ENCODE peak calls at places on chromosome 12, in nine cellular contexts. One of them, this sample, is unnamed.

GRCh38 chr12:107467716-107468115 is 217.9 kb upstream of the PWP1 start:
- DNase-seq in C1 segment of cervical spinal cord: no peak
- DNase-seq in activated CD4-positive, alpha-beta memory T cell treated with anti-CD3 and anti-CD28 coated beads, Interleukin-2, amount 10 ng/mL, durations not matched to agents 7 days and 5 days: no peak
- DNase-seq in stimulated activated CD4-positive, alpha-beta T cell treated with anti-CD3 and anti-CD28 coated beads, TNF-alpha, amount 100 ng/mL, for 4 hours: no peak
- DNase-seq in ELR: no peak
- DNase-seq in fibroblast of pulmonary artery: no peak
- DNase-seq in A549: no peak
- DNase-seq in stimulated activated CD8-positive, alpha-beta memory T cell treated with anti-CD3 and anti-CD28 coated beads, Interleukin-2, amount 100 ng/mL, for 1 hour: no peak
- DNase-seq in OCI-LY7: no peak
- DNase-seq in this sample: no peak

GRCh38 chr12:84507914-84508313 is 404.7 kb downstream of the SLC6A15 start:
- DNase-seq in C1 segment of cervical spinal cord: no peak
- DNase-seq in activated CD4-positive, alpha-beta memory T cell treated with anti-CD3 and anti-CD28 coated beads, Interleukin-2, amount 10 ng/mL, durations not matched to agents 7 days and 5 days: no peak
- DNase-seq in stimulated activated CD4-positive, alpha-beta T cell treated with anti-CD3 and anti-CD28 coated beads, TNF-alpha, amount 100 ng/mL, for 4 hours: no peak
- DNase-seq in ELR: no peak
- DNase-seq in fibroblast of pulmonary artery: no peak
- DNase-seq in A549: no peak
- DNase-seq in stimulated activated CD8-positive, alpha-beta memory T cell treated with anti-CD3 and anti-CD28 coated beads, Interleukin-2, amount 100 ng/mL, for 1 hour: no peak
- DNase-seq in OCI-LY7: no peak
- DNase-seq in this sample: no peak

GRCh38 chr12:4539167-4539870 is 629 bp downstream of the RAD51AP1 start:
- DNase-seq in C1 segment of cervical spinal cord: no peak
- DNase-seq in activated CD4-positive, alpha-beta memory T cell treated with anti-CD3 and anti-CD28 coated beads, Interleukin-2, amount 10 ng/mL, durations not matched to agents 7 days and 5 days: no peak
- DNase-seq in stimulated activated CD4-positive, alpha-beta T cell treated with anti-CD3 and anti-CD28 coated beads, TNF-alpha, amount 100 ng/mL, for 4 hours: no peak
- DNase-seq in ELR: peak; percentile 51
- DNase-seq in fibroblast of pulmonary artery: no peak
- DNase-seq in A549: no peak
- DNase-seq in stimulated activated CD8-positive, alpha-beta memory T cell treated with anti-CD3 and anti-CD28 coated beads, Interleukin-2, amount 100 ng/mL, for 1 hour: no peak
- DNase-seq in OCI-LY7: no peak
- DNase-seq in this sample: no peak

GRCh38 chr12:95648990-95649791 is 97.9 kb upstream of the USP44 start:
- DNase-seq in C1 segment of cervical spinal cord: no peak
- DNase-seq in activated CD4-positive, alpha-beta memory T cell treated with anti-CD3 and anti-CD28 coated beads, Interleukin-2, amount 10 ng/mL, durations not matched to agents 7 days and 5 days: no peak
- DNase-seq in stimulated activated CD4-positive, alpha-beta T cell treated with anti-CD3 and anti-CD28 coated beads, TNF-alpha, amount 100 ng/mL, for 4 hours: no peak
- DNase-seq in ELR: peak; percentile 94
- DNase-seq in fibroblast of pulmonary artery: peak; percentile 18
- DNase-seq in A549: peak; percentile 91
- DNase-seq in stimulated activated CD8-positive, alpha-beta memory T cell treated with anti-CD3 and anti-CD28 coated beads, Interleukin-2, amount 100 ng/mL, for 1 hour: no peak
- DNase-seq in OCI-LY7: no peak
- DNase-seq in this sample: no peak

GRCh38 chr12:457676-458075 is 2.1 kb upstream of the B4GALNT3 start:
- DNase-seq in C1 segment of cervical spinal cord: no peak
- DNase-seq in activated CD4-positive, alpha-beta memory T cell treated with anti-CD3 and anti-CD28 coated beads, Interleukin-2, amount 10 ng/mL, durations not matched to agents 7 days and 5 days: no peak
- DNase-seq in stimulated activated CD4-positive, alpha-beta T cell treated with anti-CD3 and anti-CD28 coated beads, TNF-alpha, amount 100 ng/mL, for 4 hours: no peak
- DNase-seq in ELR: no peak
- DNase-seq in fibroblast of pulmonary artery: no peak
- DNase-seq in A549: no peak
- DNase-seq in stimulated activated CD8-positive, alpha-beta memory T cell treated with anti-CD3 and anti-CD28 coated beads, Interleukin-2, amount 100 ng/mL, for 1 hour: no peak
- DNase-seq in OCI-LY7: no peak
- DNase-seq in this sample: no peak

GRCh38 chr12:69642531-69642930 is 31.8 kb upstream of the LRRC10 start:
- DNase-seq in C1 segment of cervical spinal cord: no peak
- DNase-seq in activated CD4-positive, alpha-beta memory T cell treated with anti-CD3 and anti-CD28 coated beads, Interleukin-2, amount 10 ng/mL, durations not matched to agents 7 days and 5 days: no peak
- DNase-seq in stimulated activated CD4-positive, alpha-beta T cell treated with anti-CD3 and anti-CD28 coated beads, TNF-alpha, amount 100 ng/mL, for 4 hours: no peak
- DNase-seq in ELR: no peak
- DNase-seq in fibroblast of pulmonary artery: no peak
- DNase-seq in A549: no peak
- DNase-seq in stimulated activated CD8-positive, alpha-beta memory T cell treated with anti-CD3 and anti-CD28 coated beads, Interleukin-2, amount 100 ng/mL, for 1 hour: no peak
- DNase-seq in OCI-LY7: no peak
- DNase-seq in this sample: no peak

GRCh38 chr12:113149361-113150150 is at the start of gene CFAP73:
- DNase-seq in C1 segment of cervical spinal cord: peak; percentile 17
- DNase-seq in activated CD4-positive, alpha-beta memory T cell treated with anti-CD3 and anti-CD28 coated beads, Interleukin-2, amount 10 ng/mL, durations not matched to agents 7 days and 5 days: no peak
- DNase-seq in stimulated activated CD4-positive, alpha-beta T cell treated with anti-CD3 and anti-CD28 coated beads, TNF-alpha, amount 100 ng/mL, for 4 hours: no peak
- DNase-seq in ELR: peak; percentile 87
- DNase-seq in fibroblast of pulmonary artery: peak; percentile 85
- DNase-seq in A549: peak; percentile 80
- DNase-seq in stimulated activated CD8-positive, alpha-beta memory T cell treated with anti-CD3 and anti-CD28 coated beads, Interleukin-2, amount 100 ng/mL, for 1 hour: no peak
- DNase-seq in OCI-LY7: no peak
- DNase-seq in this sample: peak; percentile 66

GRCh38 chr12:6295187-6295811 is 15.2 kb upstream of the PLEKHG6 start:
- DNase-seq in C1 segment of cervical spinal cord: no peak
- DNase-seq in activated CD4-positive, alpha-beta memory T cell treated with anti-CD3 and anti-CD28 coated beads, Interleukin-2, amount 10 ng/mL, durations not matched to agents 7 days and 5 days: no peak
- DNase-seq in stimulated activated CD4-positive, alpha-beta T cell treated with anti-CD3 and anti-CD28 coated beads, TNF-alpha, amount 100 ng/mL, for 4 hours: no peak
- DNase-seq in ELR: peak; percentile 92
- DNase-seq in fibroblast of pulmonary artery: peak; percentile 94
- DNase-seq in A549: peak; percentile 97
- DNase-seq in stimulated activated CD8-positive, alpha-beta memory T cell treated with anti-CD3 and anti-CD28 coated beads, Interleukin-2, amount 100 ng/mL, for 1 hour: no peak
- DNase-seq in OCI-LY7: no peak
- DNase-seq in this sample: no peak

GRCh38 chr12:78398750-78399149 is 465.8 kb upstream of the SYT1 start:
- DNase-seq in C1 segment of cervical spinal cord: no peak
- DNase-seq in activated CD4-positive, alpha-beta memory T cell treated with anti-CD3 and anti-CD28 coated beads, Interleukin-2, amount 10 ng/mL, durations not matched to agents 7 days and 5 days: no peak
- DNase-seq in stimulated activated CD4-positive, alpha-beta T cell treated with anti-CD3 and anti-CD28 coated beads, TNF-alpha, amount 100 ng/mL, for 4 hours: no peak
- DNase-seq in ELR: peak; percentile 61
- DNase-seq in fibroblast of pulmonary artery: peak; percentile 27
- DNase-seq in A549: peak; percentile 67
- DNase-seq in stimulated activated CD8-positive, alpha-beta memory T cell treated with anti-CD3 and anti-CD28 coated beads, Interleukin-2, amount 100 ng/mL, for 1 hour: no peak
- DNase-seq in OCI-LY7: no peak
- DNase-seq in this sample: no peak

GRCh38 chr12:34401659-34402227 is 379.4 kb downstream of the ALG10 start:
- DNase-seq in C1 segment of cervical spinal cord: no peak
- DNase-seq in activated CD4-positive, alpha-beta memory T cell treated with anti-CD3 and anti-CD28 coated beads, Interleukin-2, amount 10 ng/mL, durations not matched to agents 7 days and 5 days: peak; percentile 8
- DNase-seq in stimulated activated CD4-positive, alpha-beta T cell treated with anti-CD3 and anti-CD28 coated beads, TNF-alpha, amount 100 ng/mL, for 4 hours: no peak
- DNase-seq in ELR: no peak
- DNase-seq in fibroblast of pulmonary artery: no peak
- DNase-seq in A549: no peak
- DNase-seq in stimulated activated CD8-positive, alpha-beta memory T cell treated with anti-CD3 and anti-CD28 coated beads, Interleukin-2, amount 100 ng/mL, for 1 hour: no peak
- DNase-seq in OCI-LY7: no peak
- DNase-seq in this sample: no peak

GRCh38 chr12:122282066-122282465 is 15.8 kb upstream of the VPS33A start:
- DNase-seq in C1 segment of cervical spinal cord: no peak
- DNase-seq in activated CD4-positive, alpha-beta memory T cell treated with anti-CD3 and anti-CD28 coated beads, Interleukin-2, amount 10 ng/mL, durations not matched to agents 7 days and 5 days: no peak
- DNase-seq in stimulated activated CD4-positive, alpha-beta T cell treated with anti-CD3 and anti-CD28 coated beads, TNF-alpha, amount 100 ng/mL, for 4 hours: no peak
- DNase-seq in ELR: peak; percentile 80
- DNase-seq in fibroblast of pulmonary artery: peak; percentile 81
- DNase-seq in A549: peak; percentile 29
- DNase-seq in stimulated activated CD8-positive, alpha-beta memory T cell treated with anti-CD3 and anti-CD28 coated beads, Interleukin-2, amount 100 ng/mL, for 1 hour: no peak
- DNase-seq in OCI-LY7: no peak
- DNase-seq in this sample: no peak

GRCh38 chr12:46124848-46125619 is 134.7 kb upstream of the SCAF11 start:
- DNase-seq in C1 segment of cervical spinal cord: peak; percentile 53
- DNase-seq in activated CD4-positive, alpha-beta memory T cell treated with anti-CD3 and anti-CD28 coated beads, Interleukin-2, amount 10 ng/mL, durations not matched to agents 7 days and 5 days: peak; percentile 59
- DNase-seq in stimulated activated CD4-positive, alpha-beta T cell treated with anti-CD3 and anti-CD28 coated beads, TNF-alpha, amount 100 ng/mL, for 4 hours: no peak
- DNase-seq in ELR: peak; percentile 88
- DNase-seq in fibroblast of pulmonary artery: peak; percentile 91
- DNase-seq in A549: peak; percentile 87
- DNase-seq in stimulated activated CD8-positive, alpha-beta memory T cell treated with anti-CD3 and anti-CD28 coated beads, Interleukin-2, amount 100 ng/mL, for 1 hour: peak; percentile 8
- DNase-seq in OCI-LY7: peak; percentile 84
- DNase-seq in this sample: peak; percentile 89

GRCh38 chr12:100404769-100405407 is 48.0 kb downstream of the SLC17A8 start:
- DNase-seq in C1 segment of cervical spinal cord: no peak
- DNase-seq in activated CD4-positive, alpha-beta memory T cell treated with anti-CD3 and anti-CD28 coated beads, Interleukin-2, amount 10 ng/mL, durations not matched to agents 7 days and 5 days: peak; percentile 45
- DNase-seq in stimulated activated CD4-positive, alpha-beta T cell treated with anti-CD3 and anti-CD28 coated beads, TNF-alpha, amount 100 ng/mL, for 4 hours: no peak
- DNase-seq in ELR: peak; percentile 72
- DNase-seq in fibroblast of pulmonary artery: peak; percentile 54
- DNase-seq in A549: peak; percentile 58
- DNase-seq in stimulated activated CD8-positive, alpha-beta memory T cell treated with anti-CD3 and anti-CD28 coated beads, Interleukin-2, amount 100 ng/mL, for 1 hour: no peak
- DNase-seq in OCI-LY7: peak; percentile 69
- DNase-seq in this sample: peak; percentile 12

GRCh38 chr12:62435337-62436163 is 31.1 kb upstream of the MON2 start:
- DNase-seq in C1 segment of cervical spinal cord: peak; percentile 7
- DNase-seq in activated CD4-positive, alpha-beta memory T cell treated with anti-CD3 and anti-CD28 coated beads, Interleukin-2, amount 10 ng/mL, durations not matched to agents 7 days and 5 days: peak; percentile 42
- DNase-seq in stimulated activated CD4-positive, alpha-beta T cell treated with anti-CD3 and anti-CD28 coated beads, TNF-alpha, amount 100 ng/mL, for 4 hours: peak; percentile 17
- DNase-seq in ELR: peak; percentile 77
- DNase-seq in fibroblast of pulmonary artery: peak; percentile 73
- DNase-seq in A549: peak; percentile 80
- DNase-seq in stimulated activated CD8-positive, alpha-beta memory T cell treated with anti-CD3 and anti-CD28 coated beads, Interleukin-2, amount 100 ng/mL, for 1 hour: no peak
- DNase-seq in OCI-LY7: peak; percentile 41
- DNase-seq in this sample: peak; percentile 54

GRCh38 chr12:97923546-97923945 is 460.9 kb downstream of the RMST start:
- DNase-seq in C1 segment of cervical spinal cord: no peak
- DNase-seq in activated CD4-positive, alpha-beta memory T cell treated with anti-CD3 and anti-CD28 coated beads, Interleukin-2, amount 10 ng/mL, durations not matched to agents 7 days and 5 days: no peak
- DNase-seq in stimulated activated CD4-positive, alpha-beta T cell treated with anti-CD3 and anti-CD28 coated beads, TNF-alpha, amount 100 ng/mL, for 4 hours: no peak
- DNase-seq in ELR: no peak
- DNase-seq in fibroblast of pulmonary artery: no peak
- DNase-seq in A549: no peak
- DNase-seq in stimulated activated CD8-positive, alpha-beta memory T cell treated with anti-CD3 and anti-CD28 coated beads, Interleukin-2, amount 100 ng/mL, for 1 hour: no peak
- DNase-seq in OCI-LY7: no peak
- DNase-seq in this sample: no peak

GRCh38 chr12:123891011-123891410 is 81.6 kb downstream of the CCDC92 start:
- DNase-seq in C1 segment of cervical spinal cord: no peak
- DNase-seq in activated CD4-positive, alpha-beta memory T cell treated with anti-CD3 and anti-CD28 coated beads, Interleukin-2, amount 10 ng/mL, durations not matched to agents 7 days and 5 days: no peak
- DNase-seq in stimulated activated CD4-positive, alpha-beta T cell treated with anti-CD3 and anti-CD28 coated beads, TNF-alpha, amount 100 ng/mL, for 4 hours: no peak
- DNase-seq in ELR: no peak
- DNase-seq in fibroblast of pulmonary artery: no peak
- DNase-seq in A549: no peak
- DNase-seq in stimulated activated CD8-positive, alpha-beta memory T cell treated with anti-CD3 and anti-CD28 coated beads, Interleukin-2, amount 100 ng/mL, for 1 hour: no peak
- DNase-seq in OCI-LY7: no peak
- DNase-seq in this sample: no peak

GRCh38 chr12:64611430-64612286 is 1.4 kb downstream of the RASSF3 start:
- DNase-seq in C1 segment of cervical spinal cord: no peak
- DNase-seq in activated CD4-positive, alpha-beta memory T cell treated with anti-CD3 and anti-CD28 coated beads, Interleukin-2, amount 10 ng/mL, durations not matched to agents 7 days and 5 days: peak; percentile 28
- DNase-seq in stimulated activated CD4-positive, alpha-beta T cell treated with anti-CD3 and anti-CD28 coated beads, TNF-alpha, amount 100 ng/mL, for 4 hours: no peak
- DNase-seq in ELR: peak; percentile 50
- DNase-seq in fibroblast of pulmonary artery: peak; percentile 42
- DNase-seq in A549: no peak
- DNase-seq in stimulated activated CD8-positive, alpha-beta memory T cell treated with anti-CD3 and anti-CD28 coated beads, Interleukin-2, amount 100 ng/mL, for 1 hour: no peak
- DNase-seq in OCI-LY7: peak; percentile 37
- DNase-seq in this sample: peak; percentile 16

GRCh38 chr12:122865268-122866231 is 30.3 kb downstream of the HIP1R start:
- DNase-seq in C1 segment of cervical spinal cord: no peak
- DNase-seq in activated CD4-positive, alpha-beta memory T cell treated with anti-CD3 and anti-CD28 coated beads, Interleukin-2, amount 10 ng/mL, durations not matched to agents 7 days and 5 days: no peak
- DNase-seq in stimulated activated CD4-positive, alpha-beta T cell treated with anti-CD3 and anti-CD28 coated beads, TNF-alpha, amount 100 ng/mL, for 4 hours: no peak
- DNase-seq in ELR: peak; percentile 45
- DNase-seq in fibroblast of pulmonary artery: peak; percentile 20
- DNase-seq in A549: peak; percentile 64
- DNase-seq in stimulated activated CD8-positive, alpha-beta memory T cell treated with anti-CD3 and anti-CD28 coated beads, Interleukin-2, amount 100 ng/mL, for 1 hour: no peak
- DNase-seq in OCI-LY7: peak; percentile 71
- DNase-seq in this sample: no peak

This sample was measured in globus pallidus.